ENCODE peak calls at places on chromosomes 3 and 15, in five cellular contexts. N is A549, D is GM12865, F is AG04450, T is HFF-Myc. B is an unnamed sample.

GRCh38 chr3:141393151-141394076 is 25.1 kb downstream of the ZBTB38 start:
- DNase-seq in D (no peak), F (no peak), T (no peak), N (peak), B (no peak)

GRCh38 chr15:91603681-91604080 is 249.8 kb upstream of the SLCO3A1 start:
- DNase-seq in F (no peak), N (peak), D (no peak), T (no peak), B (no peak)

GRCh38 chr3:98733055-98733777 is 29.9 kb upstream of the ST3GAL6 start:
- DNase-seq in D (peak), T (no peak), F (no peak), N (no peak), B (no peak)

GRCh38 chr15:77738441-77739437 is 106.0 kb upstream of the LINGO1 start:
- DNase-seq in T (no peak), F (no peak), D (no peak), N (no peak), B (no peak)

GRCh38 chr3:124063168-124063909 is 71.4 kb upstream of the ROPN1 start:
- DNase-seq in N (no peak), D (no peak), T (no peak), F (peak), B (no peak)

GRCh38 chr3:189393598-189393997 is 221.8 kb downstream of the TPRG1 start:
- DNase-seq in D (no peak), T (no peak), N (peak), F (no peak), B (no peak)

GRCh38 chr3:13391308-13391707 is 28.8 kb downstream of the NUP210 start:
- DNase-seq in D (no peak), F (no peak), T (no peak), N (no peak), B (no peak)

GRCh38 chr3:119809249-119810017 is 27.5 kb downstream of the NR1I2 start:
- DNase-seq in F (no peak), D (peak), N (no peak), T (no peak), B (no peak)

GRCh38 chr3:29677421-29677820 is 396.6 kb downstream of the RBMS3 start:
- DNase-seq in F (no peak), N (no peak), T (no peak), D (no peak), B (no peak)

GRCh38 chr15:57015897-57016296 is 97.5 kb downstream of the TCF12 start:
- DNase-seq in N (peak), F (no peak), T (no peak), D (no peak), B (no peak)

GRCh38 chr3:30855390-30855789 is 39.1 kb downstream of the GADL1 start:
- DNase-seq in N (no peak), D (no peak), F (no peak), T (no peak), B (no peak)

GRCh38 chr15:63310646-63311045 is 33.2 kb downstream of the APH1B start:
- DNase-seq in T (no peak), N (no peak), D (no peak), F (no peak), B (no peak)

GRCh38 chr3:115864912-115865311 is 241.6 kb downstream of the GAP43 start:
- DNase-seq in F (no peak), T (no peak), N (no peak), D (no peak), B (no peak)

GRCh38 chr15:52234596-52235541 is 43.7 kb upstream of the GNB5 start:
- DNase-seq in T (no peak), N (no peak), F (no peak), D (peak), B (no peak)

GRCh38 chr15:26242565-26242964 is 379.4 kb upstream of the ATP10A start:
- DNase-seq in N (no peak), T (no peak), F (no peak), D (no peak), B (no peak)

GRCh38 chr3:175057406-175057805 is 198.3 kb downstream of the NAALADL2 start:
- DNase-seq in D (no peak), F (no peak), N (no peak), T (no peak), B (no peak)

GRCh38 chr15:82966671-82967071 is 14.2 kb upstream of the HOMER2 start:
- DNase-seq in F (no peak), N (no peak), T (no peak), D (peak), B (peak)

GRCh38 chr3:119295816-119296484 is 1.8 kb downstream of the ARHGAP31 start:
- DNase-seq in D (no peak), F (no peak), N (no peak), T (no peak), B (peak)

GRCh38 chr3:52400275-52400793 is 44.6 kb downstream of the SEMA3G start:
- DNase-seq in N (no peak), T (no peak), D (no peak), F (no peak), B (no peak)

GRCh38 chr15:62975515-62975914 is 67.0 kb upstream of the TPM1 start:
- DNase-seq in F (no peak), T (no peak), D (no peak), N (peak), B (no peak)

GRCh38 chr3:152398495-152398894 is 129.8 kb downstream of the MBNL1 start:
- DNase-seq in F (no peak), D (peak), T (no peak), N (no peak), B (no peak)

GRCh38 chr3:14143826-14144225 is 19.0 kb downstream of the TMEM43 start:
- DNase-seq in F (peak), D (no peak), T (peak), N (peak), B (no peak)

GRCh38 chr3:160686955-160687535 is 10.1 kb downstream of the ARL14 start:
- DNase-seq in T (no peak), N (peak), D (peak), F (no peak), B (peak)

GRCh38 chr15:88987951-88988671 is 74.9 kb upstream of the MFGE8 start:
- DNase-seq in D (no peak), N (no peak), T (no peak), F (peak), B (no peak)

GRCh38 chr15:31272558-31273257 is 53.9 kb upstream of the KLF13 start:
- DNase-seq in F (no peak), D (no peak), T (no peak), N (no peak), B (no peak)

GRCh38 chr15:37425541-37425940 is 325.2 kb upstream of the MEIS2 start:
- DNase-seq in D (no peak), F (no peak), T (no peak), N (no peak), B (no peak)

GRCh38 chr3:115388825-115389224 is 234.5 kb upstream of the GAP43 start:
- DNase-seq in T (no peak), N (no peak), F (no peak), D (no peak), B (no peak)

GRCh38 chr3:16338124-16338523 is 73.1 kb downstream of the OXNAD1 start:
- DNase-seq in D (peak), N (no peak), F (no peak), T (no peak), B (peak)

GRCh38 chr3:117355566-117355965 is 646.0 kb downstream of the TUSC7 start:
- DNase-seq in N (peak), F (no peak), T (no peak), D (peak), B (peak)

GRCh38 chr15:69417581-69417980 is 3.4 kb downstream of the KIF23 start:
- DNase-seq in N (no peak), D (no peak), F (no peak), T (no peak), B (no peak)

GRCh38 chr15:51193979-51194378 is 99.3 kb upstream of the TNFAIP8L3 start:
- DNase-seq in D (no peak), F (no peak), N (no peak), T (no peak), B (no peak)

GRCh38 chr3:112519424-112520001 is 20.2 kb upstream of the BTLA start:
- DNase-seq in D (peak), N (peak), T (peak), F (peak), B (peak)

DNA sequence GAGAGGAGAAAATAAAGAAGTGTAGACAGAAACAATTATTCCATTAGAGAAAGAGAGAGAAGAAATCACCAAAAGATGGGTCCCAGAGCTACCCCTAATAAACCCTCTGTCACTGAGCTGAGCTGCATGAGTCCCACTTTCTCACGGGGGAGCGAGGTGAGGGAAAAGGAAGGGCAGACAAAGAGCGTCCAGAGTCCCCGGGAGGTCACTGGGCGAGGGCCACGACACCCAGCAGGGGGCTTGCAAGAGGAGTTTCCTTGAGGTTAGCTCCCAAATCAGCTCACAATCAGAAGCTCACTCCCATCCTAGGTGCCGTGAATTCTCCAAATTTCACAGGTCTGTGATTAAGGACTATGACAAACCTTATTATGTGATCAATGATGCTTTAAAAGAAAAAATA is 62.3 kb downstream of the XXYLT1 start:
- DNase-seq in F (no peak), D (no peak), N (no peak), T (no peak), B (no peak)
- H3K4me3 ChIP-seq in F (no peak), D (no peak), N (no peak), T (no peak), B (no peak)

DNA sequence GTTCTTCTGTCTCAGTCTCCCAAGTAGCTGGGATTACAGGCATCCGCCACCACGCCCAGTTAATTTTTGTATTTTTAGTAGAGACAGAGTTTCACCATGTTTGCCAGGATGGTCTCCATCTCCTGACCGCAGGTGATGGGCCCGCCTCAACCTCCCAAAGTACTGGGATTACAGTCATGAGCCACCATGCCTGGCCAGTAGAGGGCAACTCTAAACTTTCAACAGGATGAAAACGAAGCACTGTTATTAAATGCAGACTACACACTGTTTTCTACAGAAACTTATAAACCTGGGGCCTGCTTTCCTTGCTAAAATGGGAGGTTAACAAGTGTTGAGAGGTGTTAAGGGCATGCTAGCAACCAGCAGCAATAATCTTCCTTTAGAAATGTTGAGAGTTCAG is 7.6 kb downstream of the ARPC4 start:
- DNase-seq in N (peak), F (no peak), T (no peak), D (no peak), B (no peak)
- H3K4me3 ChIP-seq in N (no peak), F (no peak), T (no peak), D (no peak), B (no peak)

GRCh38 chr3:27593173-27593572 is 109.0 kb upstream of the SLC4A7 start:
- DNase-seq in D (no peak), F (no peak), N (no peak), T (no peak), B (no peak)

GRCh38 chr3:27591811-27592210 is 107.6 kb upstream of the SLC4A7 start:
- DNase-seq in T (no peak), D (peak), F (no peak), N (no peak), B (peak)

GRCh38 chr3:27591321-27591711 is 107.1 kb upstream of the SLC4A7 start:
- DNase-seq in N (no peak), F (no peak), T (no peak), D (no peak), B (no peak)

GRCh38 chr3:27589795-27590194 is 105.6 kb upstream of the SLC4A7 start:
- DNase-seq in T (no peak), N (no peak), F (no peak), D (no peak), B (no peak)

GRCh38 chr3:27590437-27591320 is 106.5 kb upstream of the SLC4A7 start:
- DNase-seq in N (peak), F (no peak), D (no peak), T (no peak), B (no peak)
- H3K4me3 ChIP-seq in N (no peak), F (no peak), D (no peak), T (no peak), B (no peak)

GRCh38 chr3:48503406-48504050 is 446 bp downstream of the SHISA5 start:
- DNase-seq in F (no peak), N (no peak), T (no peak), D (no peak), B (no peak)

GRCh38 chr3:48500656-48501055 is 3.3 kb downstream of the SHISA5 start:
- DNase-seq in N (no peak), T (no peak), F (no peak), D (no peak), B (no peak)

GRCh38 chr3:48501196-48501595 is 2.8 kb downstream of the SHISA5 start:
- DNase-seq in D (no peak), F (no peak), T (no peak), N (no peak), B (no peak)

GRCh38 chr3:48502728-48503168 is 1.2 kb downstream of the SHISA5 start:
- DNase-seq in F (no peak), T (no peak), D (no peak), N (no peak), B (no peak)

DNA sequence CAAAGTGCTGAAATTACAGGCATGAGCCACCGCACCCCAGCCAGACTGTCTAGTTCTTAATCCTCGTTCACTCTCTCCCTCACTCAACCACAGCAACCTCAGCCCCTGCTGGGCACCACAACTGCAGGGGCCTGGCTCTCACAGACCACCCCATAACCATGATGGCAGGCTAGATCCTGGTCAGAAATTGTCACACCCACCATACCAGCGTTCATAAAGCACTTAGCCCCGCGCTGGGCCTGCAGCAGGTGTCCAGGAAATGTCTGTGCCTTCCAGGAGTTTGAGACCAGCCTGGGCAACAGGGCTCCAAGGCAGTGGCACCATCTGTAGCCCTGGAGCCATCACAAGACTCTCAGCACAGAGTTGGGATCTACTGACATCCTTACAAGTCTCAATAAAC is 1.9 kb downstream of the SHISA5 start:
- DNase-seq in F (no peak), N (no peak), D (no peak), T (no peak), B (no peak)
- H3K4me3 ChIP-seq in F (no peak), N (no peak), D (no peak), T (no peak), B (no peak)

GRCh38 chr3:3177861-3178497 is 1.5 kb downstream of the CRBN start:
- DNase-seq in N (no peak), F (no peak), D (no peak), T (no peak), B (no peak)
- H3K4me3 ChIP-seq in N (peak), F (peak), D (peak), T (peak), B (peak)

GRCh38 chr15:61380270-61380669 is 151.2 kb upstream of the RORA start:
- DNase-seq in F (no peak), T (no peak), N (no peak), D (no peak), B (no peak)

GRCh38 chr15:61374848-61375247 is 145.7 kb upstream of the RORA start:
- DNase-seq in F (no peak), D (no peak), T (no peak), N (no peak), B (no peak)

GRCh38 chr15:61382927-61383326 is 153.8 kb upstream of the RORA start:
- DNase-seq in D (no peak), T (no peak), F (no peak), N (no peak), B (no peak)

GRCh38 chr15:61381501-61381900 is 152.4 kb upstream of the RORA start:
- DNase-seq in N (no peak), F (no peak), D (no peak), T (no peak), B (no peak)

GRCh38 chr15:61379005-61379404 is 149.9 kb upstream of the RORA start:
- DNase-seq in T (no peak), N (no peak), D (no peak), F (no peak), B (no peak)
- H3K4me3 ChIP-seq in T (no peak), N (no peak), D (no peak), F (no peak), B (no peak)

DNA sequence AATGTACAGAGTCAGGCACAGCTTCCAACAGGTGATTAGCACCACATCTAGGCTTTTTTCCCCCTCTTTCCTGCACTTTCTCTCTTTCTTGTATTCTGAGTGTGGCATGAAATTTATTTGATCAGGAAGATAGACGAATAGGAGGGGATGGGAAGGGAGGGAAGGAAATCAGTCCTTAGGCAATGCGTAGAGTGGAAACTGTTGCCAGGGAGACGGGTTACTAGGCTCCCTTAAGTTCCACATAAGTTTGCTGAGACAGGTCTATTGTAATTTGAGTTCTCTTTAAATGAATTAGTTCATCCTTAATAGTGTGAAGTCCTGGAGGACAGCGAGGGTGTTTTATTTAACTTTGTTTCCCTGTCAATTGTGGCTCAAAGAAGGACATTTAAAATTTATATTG is 49.2 kb upstream of the NDN start:
- DNase-seq in F (no peak), D (no peak), T (no peak), N (no peak), B (no peak)
- H3K4me3 ChIP-seq in F (no peak), D (no peak), T (no peak), N (no peak), B (no peak)

B was measured in Jurkat, Clone E6-1.